ENCODE peak calls at places on chromosomes 12 and 14, in nine cellular contexts. A, Y, S, Z, R, T, C, U and J are unnamed samples.

GRCh38 chr12:990308-990648 is 745 bp upstream of the ERC1 start:
- DNase-seq in S (peak; percentile 30), Z (no peak), T (no peak), U (peak; percentile 67), Y (peak; percentile 73), R (peak; percentile 49), A (peak; percentile 82), C (peak; percentile 52), J (no peak)

GRCh38 chr12:89756100-89756637 is 47.5 kb upstream of the ATP2B1 start:
- DNase-seq in T (no peak), A (no peak), Y (no peak), Z (no peak), S (no peak), C (no peak), U (no peak), R (no peak), J (no peak)

GRCh38 chr12:121288941-121289340 is 7.6 kb downstream of the CAMKK2 start:
- DNase-seq in U (no peak), T (no peak), C (no peak), Y (no peak), S (peak; percentile 37), Z (no peak), A (no peak), R (no peak), J (no peak)

GRCh38 chr12:82817368-82817767 is 130.7 kb downstream of the TMTC2 start:
- DNase-seq in S (no peak), Y (no peak), R (no peak), Z (no peak), C (no peak), U (no peak), A (peak; percentile 30), T (no peak), J (no peak)

GRCh38 chr14:24087004-24087403 is 7.1 kb upstream of the PCK2 start:
- DNase-seq in S (no peak), Z (no peak), Y (no peak), U (no peak), T (no peak), R (no peak), A (no peak), C (no peak), J (no peak)

GRCh38 chr12:68106160-68106559 is 53.4 kb downstream of the IFNG start:
- DNase-seq in Z (no peak), C (no peak), S (no peak), A (peak; percentile 15), U (no peak), Y (no peak), T (no peak), R (no peak), J (no peak)

GRCh38 chr12:94553130-94553519 is 93.5 kb upstream of the CEP83 start:
- DNase-seq in S (no peak), R (no peak), Y (no peak), T (no peak), Z (no peak), C (no peak), A (peak; percentile 17), U (no peak), J (no peak)

GRCh38 chr12:65248656-65249633 is 29.5 kb upstream of the MSRB3 start:
- DNase-seq in Z (no peak), T (no peak), S (no peak), Y (no peak), R (no peak), U (no peak), A (peak; percentile 28), C (no peak), J (no peak)

GRCh38 chr12:104340177-104340576 is 36.6 kb downstream of the EID3 start:
- DNase-seq in C (no peak), Y (no peak), Z (no peak), S (no peak), R (no peak), U (no peak), T (no peak), A (no peak), J (no peak)

GRCh38 chr12:2804390-2805145 is 7.9 kb upstream of the ITFG2 start:
- DNase-seq in T (no peak), S (peak; percentile 23), C (no peak), Y (peak; percentile 46), U (no peak), A (no peak), Z (no peak), R (peak; percentile 55), J (no peak)

GRCh38 chr12:5222011-5222461 is 178.4 kb downstream of the KCNA5 start:
- DNase-seq in C (no peak), Y (no peak), A (no peak), S (no peak), R (no peak), Z (no peak), U (no peak), T (peak; percentile 60), J (no peak)

GRCh38 chr12:27588786-27589185 is 64.8 kb downstream of the PPFIBP1 start:
- DNase-seq in Y (no peak), R (no peak), C (no peak), S (no peak), U (no peak), A (no peak), T (no peak), Z (no peak), J (no peak)

GRCh38 chr12:52633383-52633782 is 15.0 kb upstream of the KRT73 start:
- DNase-seq in R (no peak), A (no peak), T (no peak), Y (no peak), U (peak; percentile 54), C (no peak), S (no peak), Z (no peak), J (no peak)

GRCh38 chr12:2160043-2160442 is 107.3 kb downstream of the CACNA1C start:
- DNase-seq in U (no peak), C (no peak), Y (no peak), S (no peak), R (no peak), A (no peak), T (no peak), Z (no peak), J (no peak)

GRCh38 chr14:31819281-31819680 is 257.8 kb upstream of the ARHGAP5 start:
- DNase-seq in T (no peak), R (no peak), S (no peak), Y (no peak), C (no peak), A (no peak), Z (no peak), U (no peak), J (no peak)